ENCODE peak calls at places on chromosome X, in four cellular contexts. X is A549, L is lower lobe of right lung, K is fibroblast of mammary gland. C is an unnamed sample.

GRCh38 chrX:71282514-71283408 is 674 bp upstream of the NONO start:
- DNase-seq in K (peak), L (no peak), X (peak), C (no peak)

GRCh38 chrX:132023117-132023895 is at the start of gene STK26:
- DNase-seq in L (peak), K (peak), X (peak), C (peak)

GRCh38 chrX:82218361-82218760 is 1016.5 kb downstream of the SH3BGRL start:
- DNase-seq in X (peak), L (no peak), K (peak), C (peak)

GRCh38 chrX:721354-721753 is 90.8 kb downstream of the SHOX start:
- DNase-seq in K (no peak), L (no peak), X (no peak), C (no peak)

GRCh38 chrX:93538575-93538974 is 134.8 kb downstream of the NAP1L3 start:
- DNase-seq in K (peak), X (no peak), L (no peak), C (peak)

GRCh38 chrX:7027071-7027470 is 120.4 kb upstream of the STS start:
- DNase-seq in X (no peak), L (no peak), K (no peak), C (no peak)

GRCh38 chrX:137051978-137052640 is 18.3 kb upstream of the GPR101 start:
- DNase-seq in X (peak), K (peak), L (peak), C (peak)

GRCh38 chrX:21586001-21586400 is 72.1 kb downstream of the KLHL34 start:
- DNase-seq in K (no peak), X (no peak), L (no peak), C (no peak)

GRCh38 chrX:119391279-119391678 is 7.9 kb upstream of the SLC25A43 start:
- DNase-seq in X (peak), K (peak), L (no peak), C (peak)

GRCh38 chrX:6238576-6238975 is 9.9 kb upstream of the NLGN4X start:
- DNase-seq in K (no peak), X (no peak), L (no peak), C (no peak)

GRCh38 chrX:12979630-12980015 is 4.7 kb downstream of the TMSB4X start:
- DNase-seq in X (no peak), L (no peak), K (peak), C (no peak)

GRCh38 chrX:12138366-12139313 is at the start of gene FRMPD4:
- DNase-seq in X (peak), K (peak), L (no peak), C (no peak)

GRCh38 chrX:154748712-154749339 is 2.1 kb downstream of the GAB3 start:
- DNase-seq in X (peak), L (no peak), K (peak), C (peak)

GRCh38 chrX:71542825-71543224 is 9.9 kb downstream of the OGT start:
- DNase-seq in L (no peak), K (peak), X (no peak), C (no peak)

GRCh38 chrX:10041383-10041782 is 74.2 kb downstream of the CLDN34 start:
- DNase-seq in K (no peak), L (no peak), X (peak), C (no peak)

GRCh38 chrX:47218920-47219815 is 687 bp downstream of the CDK16 start:
- DNase-seq in X (peak), K (no peak), L (peak), C (peak)

GRCh38 chrX:49846545-49846944 is 17.4 kb downstream of the PAGE4 start:
- DNase-seq in L (no peak), K (no peak), X (no peak), C (no peak)

GRCh38 chrX:38717871-38718270 is 83.4 kb upstream of the MID1IP1 start:
- DNase-seq in K (peak), X (peak), L (no peak), C (peak)

GRCh38 chrX:25646156-25646555 is 492.0 kb upstream of the MAGEB18 start:
- DNase-seq in L (no peak), X (no peak), K (no peak), C (no peak)

GRCh38 chrX:11406109-11406755 is 113.0 kb downstream of the AMELX start:
- DNase-seq in L (no peak), K (peak), X (no peak), C (no peak)

GRCh38 chrX:153739754-153740486 is 15.3 kb downstream of the ABCD1 start:
- DNase-seq in X (no peak), K (no peak), L (no peak), C (no peak)

GRCh38 chrX:118360429-118361125 is 14.7 kb downstream of the WDR44 start:
- DNase-seq in L (no peak), X (no peak), K (no peak), C (no peak)

GRCh38 chrX:55919367-55920221 is 202.0 kb downstream of the RRAGB start:
- DNase-seq in K (no peak), L (no peak), X (no peak), C (no peak)

GRCh38 chrX:108439961-108440696 is 491 bp downstream of the COL4A5 start:
- DNase-seq in X (no peak), K (peak), L (peak), C (peak)

GRCh38 chrX:344371-344901 is 25.8 kb upstream of the GTPBP6 start:
- DNase-seq in K (no peak), L (peak), X (no peak), C (no peak)

GRCh38 chrX:10341309-10341708 is 184.5 kb downstream of the CLCN4 start:
- DNase-seq in L (no peak), X (no peak), K (peak), C (no peak)

GRCh38 chrX:142978130-142978684 is 47.5 kb upstream of the SPANXN4 start:
- DNase-seq in L (no peak), X (no peak), K (no peak), C (no peak)

GRCh38 chrX:142982679-142983078 is 43.0 kb upstream of the SPANXN4 start:
- DNase-seq in K (no peak), L (no peak), X (no peak), C (no peak)

DNA sequence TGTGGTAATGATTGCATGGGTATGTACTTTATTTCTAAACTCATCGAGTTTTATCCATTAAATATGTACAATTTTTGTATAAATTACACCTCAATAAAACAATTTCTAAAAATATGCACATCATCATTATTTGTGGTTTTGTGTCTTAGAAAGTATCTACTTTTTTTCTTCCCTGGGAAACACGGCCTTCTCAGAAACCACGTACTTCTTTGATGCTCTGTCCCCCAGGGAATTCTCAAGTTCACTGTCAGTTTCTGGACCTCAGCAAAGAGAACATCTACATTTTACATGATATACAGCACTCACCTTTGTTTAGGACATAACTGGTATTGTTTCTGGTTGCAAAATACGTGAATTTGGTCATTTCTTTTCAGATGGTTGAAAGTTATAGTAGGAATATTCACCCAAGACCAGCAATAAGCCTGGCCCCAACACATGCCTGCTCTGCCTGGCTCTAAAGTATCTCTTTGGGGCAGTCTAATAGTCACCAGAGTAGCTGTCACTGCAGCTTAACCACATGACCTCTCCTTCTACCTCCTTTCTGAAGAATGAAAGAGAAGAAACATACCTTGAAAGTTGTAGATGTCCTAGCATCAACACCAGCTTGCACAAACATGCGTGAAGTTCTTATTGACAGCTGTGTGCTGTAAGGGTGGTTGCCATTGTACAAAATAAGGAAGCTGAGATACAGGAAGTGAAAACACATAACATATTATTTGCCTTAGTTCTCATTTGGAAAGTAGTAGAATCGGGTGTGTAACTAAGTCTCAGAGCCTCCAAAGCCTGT is 48.4 kb upstream of the SPANXN4 start:
- DNase-seq in L (no peak), K (no peak), X (no peak), C (peak)
- H3K4me3 ChIP-seq in L (no peak), K (no peak), X (no peak), C (no peak)

DNA sequence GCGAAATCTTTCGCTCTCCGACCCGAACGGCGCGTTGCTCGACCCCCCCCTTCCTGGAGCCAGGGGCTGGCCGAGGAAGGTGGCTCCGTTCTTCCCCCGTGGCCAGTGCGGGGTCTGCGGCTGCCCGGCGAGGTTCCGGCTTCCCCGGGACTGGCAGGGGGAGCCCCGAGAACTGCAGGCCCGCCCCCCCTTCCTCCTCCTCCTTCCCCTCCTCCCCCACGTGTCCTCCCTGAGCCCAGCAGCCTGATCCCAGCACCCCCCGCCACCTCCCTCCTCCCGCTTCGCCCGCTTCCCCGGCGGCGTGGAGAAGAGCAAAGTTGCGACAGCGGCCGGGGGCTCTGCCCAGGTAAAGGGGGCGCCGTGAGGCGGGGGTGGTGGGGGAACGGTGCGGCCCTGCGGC is 2.4 kb upstream of the BCORL1 start:
- DNase-seq in X (no peak), L (peak), K (no peak), C (peak)
- H3K4me3 ChIP-seq in X (no peak), L (no peak), K (peak), C (no peak)

DNA sequence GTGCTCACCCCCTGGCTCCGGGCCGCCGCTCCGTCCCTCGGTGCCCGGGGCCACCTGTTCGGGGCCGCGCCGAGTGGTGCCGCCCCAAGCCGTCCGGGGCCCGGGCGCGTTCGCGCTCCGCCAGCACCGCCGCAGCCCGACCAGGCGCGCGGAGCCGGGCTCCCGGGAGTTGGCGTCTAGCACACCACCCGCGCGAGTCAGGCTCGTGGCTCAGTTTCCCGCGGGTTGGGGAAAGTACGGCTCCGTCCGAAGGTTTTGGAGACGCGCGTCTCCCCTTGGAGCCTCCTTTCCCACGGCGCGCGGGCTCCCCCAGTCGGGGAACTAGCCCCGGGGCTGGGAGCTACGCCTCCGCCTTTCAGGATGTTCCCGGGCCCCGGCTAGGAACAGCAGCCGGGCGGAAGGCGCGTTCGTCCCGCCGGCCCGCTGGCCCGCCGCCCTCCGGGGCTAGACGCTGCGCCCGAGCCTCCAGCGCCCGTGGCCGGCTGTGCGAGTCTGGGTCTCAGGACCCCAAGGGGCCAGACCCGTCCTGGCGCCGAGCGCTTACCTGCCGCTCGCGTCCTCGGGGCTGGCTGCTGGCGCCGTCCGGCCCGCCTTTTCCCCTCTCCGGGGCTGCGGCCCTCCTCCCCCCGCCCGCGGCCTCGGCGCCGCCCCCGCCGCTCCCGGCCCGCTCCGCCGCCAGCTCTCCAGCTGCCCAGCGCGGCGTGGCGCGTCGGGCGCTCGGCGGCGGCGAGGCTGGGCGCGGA is at the start of gene ADGRG2:
- DNase-seq in K (peak), X (peak), L (peak), C (no peak)
- H3K4me3 ChIP-seq in K (peak), X (peak), L (peak), C (no peak)

GRCh38 chrX:30304866-30305265 is 4.3 kb downstream of the NR0B1 start:
- DNase-seq in X (peak), K (no peak), L (no peak), C (no peak)
- H3K4me3 ChIP-seq in X (peak), K (no peak), L (no peak), C (no peak)

DNA sequence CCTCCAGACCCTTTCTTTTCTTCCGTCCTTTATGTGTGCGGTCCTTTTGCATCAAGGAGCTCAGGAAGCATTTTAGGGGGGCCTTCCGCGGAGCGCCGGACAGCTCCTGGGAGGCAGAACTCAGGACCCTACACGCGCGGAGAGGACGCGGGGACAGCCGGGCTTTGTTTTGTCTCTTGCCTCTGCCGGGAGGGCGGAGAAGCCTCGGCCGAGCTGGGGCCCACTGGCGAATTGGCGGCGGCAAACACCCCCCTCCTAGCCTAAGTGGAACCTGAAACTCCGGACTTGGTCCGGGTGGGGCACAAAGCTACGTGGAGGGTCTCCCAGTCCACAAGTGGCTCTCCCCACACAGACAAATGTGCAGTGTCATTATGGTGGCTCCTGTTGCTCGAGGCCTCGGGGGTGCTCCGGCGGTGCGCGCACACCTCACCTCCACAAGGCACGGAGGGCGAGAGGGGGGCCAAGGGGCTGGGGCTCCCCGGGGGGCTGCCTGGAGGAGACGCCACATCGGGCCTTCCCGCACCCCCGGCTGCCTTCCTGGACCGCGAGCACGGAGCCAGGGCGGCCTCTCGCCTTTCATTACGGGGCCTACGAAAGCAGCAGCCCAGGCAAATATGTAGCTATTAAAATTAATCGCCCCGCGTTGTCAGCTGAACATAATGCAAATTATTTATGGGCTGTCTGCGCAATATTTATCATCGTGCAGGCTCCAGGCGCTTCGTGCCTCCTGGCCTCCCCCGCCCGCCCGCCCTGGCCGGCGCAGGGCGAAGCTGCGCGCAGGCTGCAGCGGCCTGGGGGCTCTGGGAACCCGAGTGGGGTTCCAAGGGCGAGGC is 70.6 kb upstream of the BCOR start:
- DNase-seq in K (no peak), X (no peak), L (no peak), C (no peak)
- H3K4me3 ChIP-seq in K (no peak), X (no peak), L (peak), C (no peak)

DNA sequence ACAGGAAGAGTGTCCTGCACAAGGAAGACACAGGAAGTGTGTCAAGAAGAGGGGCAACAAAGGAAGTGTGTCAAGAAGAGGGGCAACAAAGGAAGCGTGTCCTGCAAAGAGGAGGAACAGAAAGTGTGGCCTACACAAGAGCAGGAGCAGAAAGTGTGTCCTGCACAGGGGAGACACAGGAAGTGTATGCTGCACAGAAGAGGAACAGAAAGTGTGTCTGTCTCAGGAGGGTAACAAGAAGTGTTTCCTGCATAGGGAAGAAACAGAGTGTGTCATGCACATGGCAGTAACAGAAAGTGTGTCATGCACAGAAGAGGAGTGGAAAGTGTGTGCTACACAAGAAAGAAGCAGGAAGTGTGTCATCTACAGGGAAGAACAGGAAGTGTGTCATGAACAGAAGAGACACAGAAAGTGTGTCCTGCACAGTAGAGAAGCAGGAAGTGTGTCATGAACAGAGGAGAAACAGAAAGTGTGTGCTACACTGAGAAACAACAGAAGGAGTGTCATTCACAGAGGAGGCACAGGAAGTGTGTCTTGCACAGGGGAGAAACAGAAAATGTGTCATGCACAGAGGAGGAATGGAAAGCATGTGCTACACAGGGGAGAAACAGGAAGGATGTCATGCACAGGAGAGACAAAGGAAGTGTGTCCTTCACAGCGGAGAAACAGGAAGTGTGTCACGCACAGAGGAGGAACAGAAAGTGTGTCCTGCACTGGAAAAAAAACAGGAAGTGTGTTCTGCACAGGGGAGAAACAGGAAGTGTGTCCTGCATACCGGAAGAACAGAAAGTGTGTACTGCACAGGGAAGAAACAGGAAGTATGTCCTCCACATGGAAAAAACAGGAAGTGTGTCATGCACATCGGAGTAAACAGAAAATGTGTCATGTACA is 526.4 kb upstream of the PRKX start:
- DNase-seq in L (no peak), X (no peak), K (no peak), C (peak)
- H3K4me3 ChIP-seq in L (no peak), X (no peak), K (no peak), C (no peak)

GRCh38 chrX:106611323-106611681 is 476 bp upstream of the RADX start:
- DNase-seq in X (no peak), K (no peak), L (no peak), C (no peak)
- H3K4me3 ChIP-seq in X (peak), K (peak), L (peak), C (no peak)